ENCODE peak calls at places on chromosomes 3 and 15, in nine cellular contexts. U is neural progenitor cell, H is SK-N-SH, I is GM23248, D is PC-3, S is OCI-LY7, P is MM.1S, J is GM23338, K is HCT116. G is an unnamed sample.
A peak's percentile ranks its signal among the peaks of the same experiment; 100 is the strongest.

GRCh38 chr15:72307036-72307435 is 12.9 kb downstream of the CELF6 start:
- DNase-seq in U (no peak), H (no peak), I (no peak), D (no peak), S (no peak), P (no peak), J (no peak), K (no peak), G (no peak)

GRCh38 chr15:77413687-77414349 is 6.1 kb downstream of the PEAK1 start:
- DNase-seq in U (no peak), H (no peak), I (no peak), D (no peak), S (no peak), P (no peak), J (no peak), K (no peak), G (no peak)

GRCh38 chr3:76107935-76108570 is 322.7 kb upstream of the ZNF717 start:
- DNase-seq in U (peak; percentile 24), H (peak; percentile 48), I (peak; percentile 71), D (peak; percentile 72), S (peak; percentile 14), P (peak; percentile 40), J (peak; percentile 70), K (peak; percentile 0), G (peak; percentile 42)

GRCh38 chr15:101062471-101063171 is 143.5 kb downstream of the LRRK1 start:
- DNase-seq in U (no peak), H (no peak), I (no peak), D (no peak), S (peak; percentile 88), P (no peak), J (peak; percentile 54), K (no peak), G (no peak)

GRCh38 chr15:39792025-39792893 is 9.6 kb upstream of the FSIP1 start:
- DNase-seq in U (no peak), H (no peak), I (no peak), D (peak; percentile 57), S (no peak), P (no peak), J (no peak), K (no peak), G (no peak)

GRCh38 chr15:29103825-29104565 is 165.6 kb downstream of the NSMCE3 start:
- DNase-seq in U (peak; percentile 95), H (no peak), I (peak; percentile 90), D (peak; percentile 43), S (peak; percentile 41), P (no peak), J (peak; percentile 93), K (peak; percentile 33), G (peak; percentile 91)

GRCh38 chr15:24856397-24857093 is 98.2 kb upstream of the SNRPN start:
- DNase-seq in U (peak; percentile 96), H (peak; percentile 52), I (no peak), D (no peak), S (no peak), P (no peak), J (peak; percentile 97), K (no peak), G (peak; percentile 88)

GRCh38 chr3:4432233-4432632 is 34.8 kb downstream of the SUMF1 start:
- DNase-seq in U (no peak), H (no peak), I (no peak), D (no peak), S (no peak), P (no peak), J (no peak), K (no peak), G (no peak)

GRCh38 chr3:149273096-149273751 is 51.6 kb upstream of the CP start:
- DNase-seq in U (peak; percentile 82), H (peak; percentile 63), I (peak; percentile 93), D (peak; percentile 94), S (peak; percentile 86), P (peak; percentile 81), J (peak; percentile 93), K (peak; percentile 86), G (peak; percentile 88)

GRCh38 chr15:58766290-58766689 is 4.8 kb upstream of the MINDY2 start:
- DNase-seq in U (no peak), H (no peak), I (no peak), D (no peak), S (no peak), P (no peak), J (no peak), K (no peak), G (no peak)

GRCh38 chr15:35530698-35531097 is 15.3 kb downstream of the DPH6 start:
- DNase-seq in U (no peak), H (no peak), I (no peak), D (no peak), S (no peak), P (no peak), J (no peak), K (no peak), G (no peak)

GRCh38 chr3:171258316-171258715 is 201.9 kb downstream of the TNIK start:
- DNase-seq in U (no peak), H (no peak), I (peak; percentile 28), D (no peak), S (no peak), P (no peak), J (peak; percentile 15), K (peak; percentile 56), G (no peak)

GRCh38 chr3:38582316-38582715 is 67.2 kb downstream of the SCN5A start:
- DNase-seq in U (no peak), H (no peak), I (no peak), D (no peak), S (no peak), P (no peak), J (no peak), K (no peak), G (no peak)

DNA sequence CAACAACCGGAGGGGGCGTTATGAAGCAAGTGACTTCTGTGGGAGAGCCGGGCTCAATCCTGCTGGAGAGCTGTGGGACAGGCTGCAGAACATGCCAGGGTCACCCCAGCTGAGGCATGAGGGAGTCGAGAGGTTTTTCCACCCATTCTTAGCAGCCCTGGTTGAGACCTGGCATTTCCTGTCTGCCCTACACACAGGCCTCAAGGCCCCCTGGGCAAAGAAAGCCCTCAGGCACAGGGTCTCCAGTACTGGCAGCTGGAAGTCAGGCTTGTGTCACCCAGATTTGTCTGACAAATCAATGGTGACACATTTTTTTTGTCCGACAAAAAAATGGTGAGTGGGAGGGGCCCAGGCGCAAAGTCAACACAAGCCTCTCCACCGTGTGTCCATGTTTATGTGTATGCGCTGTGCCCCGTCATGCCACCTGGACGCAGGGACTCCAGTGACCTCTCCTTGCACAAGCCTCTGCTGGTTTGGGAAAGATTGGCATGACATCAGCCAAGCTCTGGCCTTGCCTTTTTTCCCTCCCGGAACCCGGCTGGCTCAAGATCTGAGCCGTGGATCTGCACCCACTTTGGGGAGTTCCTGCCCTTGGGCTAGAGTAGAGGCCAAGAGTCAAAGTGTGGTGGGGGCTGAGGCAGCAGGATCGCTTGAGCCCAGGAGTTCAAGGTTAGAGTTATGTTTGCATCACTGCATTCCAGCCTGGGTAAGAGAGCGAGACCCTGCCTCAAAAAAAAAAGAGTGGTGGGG is 20.8 kb upstream of the ALAS1 start:
- DNase-seq in U (no peak), H (peak; percentile 28), I (no peak), D (no peak), S (no peak), P (no peak), J (peak; percentile 32), K (no peak), G (no peak)
- TF ChIP-seq EZH2phosphoT487 in U (no peak), H (no peak), I (no peak), D (no peak), S (no peak), P (no peak), J (no peak), K (no peak), G (no peak)

DNA sequence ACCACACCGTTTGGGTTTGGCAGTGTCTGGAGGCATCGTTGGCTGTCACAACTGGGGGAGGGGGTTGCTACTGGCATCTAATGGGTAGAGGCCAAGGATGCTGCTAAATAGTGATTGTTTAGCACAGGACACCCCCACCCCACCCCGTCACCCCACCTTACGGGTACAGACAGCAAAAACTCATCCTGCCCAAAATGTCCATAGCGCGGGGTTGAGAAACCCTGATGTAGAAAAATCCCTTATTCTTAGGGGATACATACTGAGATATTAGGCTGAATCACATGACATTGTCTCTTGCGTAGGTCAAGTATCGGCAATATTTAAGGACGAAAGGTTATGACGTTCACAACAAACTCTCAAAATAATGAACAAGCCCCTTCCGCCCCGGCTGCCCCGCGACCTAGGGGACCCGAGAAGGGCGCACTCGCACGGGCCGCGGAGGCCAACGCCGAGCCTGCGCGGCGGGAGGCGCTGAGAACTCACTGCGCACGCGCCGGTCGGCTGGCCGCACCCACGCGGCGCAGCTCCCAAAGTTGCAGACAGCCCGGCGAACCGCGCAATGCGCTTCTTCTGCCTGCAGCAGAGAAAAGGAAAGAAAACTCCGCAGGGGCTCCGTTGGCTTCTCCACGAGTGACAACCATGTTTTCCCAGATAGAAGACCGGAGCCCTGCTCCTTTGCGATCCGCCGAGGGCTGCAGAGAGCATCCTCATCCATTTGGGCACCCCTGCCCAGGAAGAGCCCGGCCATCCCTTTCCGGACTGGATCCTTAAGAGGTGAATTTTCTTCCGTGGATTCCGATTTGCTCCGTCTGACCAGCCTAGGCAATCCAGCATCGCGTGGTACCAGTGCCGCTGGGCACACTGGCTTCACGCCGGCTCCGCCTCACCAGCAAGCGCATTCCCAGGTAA is 136.8 kb upstream of the CCDC54 start:
- DNase-seq in U (peak; percentile 87), H (peak; percentile 89), I (peak; percentile 93), D (peak; percentile 77), S (peak; percentile 85), P (peak; percentile 82), J (peak; percentile 71), K (peak; percentile 47), G (peak; percentile 88)
- TF ChIP-seq EZH2phosphoT487 in U (peak; percentile 49), H (no peak), I (no peak), D (no peak), S (no peak), P (no peak), J (no peak), K (no peak), G (no peak)

GRCh38 chr3:10447527-10448260 is 57.7 kb downstream of the ATP2B2 start:
- DNase-seq in U (no peak), H (no peak), I (no peak), D (no peak), S (no peak), P (no peak), J (no peak), K (no peak), G (no peak)

GRCh38 chr3:10443791-10444429 is 61.5 kb downstream of the ATP2B2 start:
- DNase-seq in U (no peak), H (no peak), I (no peak), D (no peak), S (no peak), P (no peak), J (no peak), K (no peak), G (no peak)

GRCh38 chr3:10447110-10447509 is 58.3 kb downstream of the ATP2B2 start:
- DNase-seq in U (no peak), H (no peak), I (no peak), D (no peak), S (no peak), P (no peak), J (no peak), K (no peak), G (no peak)

GRCh38 chr3:10444511-10444910 is 60.9 kb downstream of the ATP2B2 start:
- DNase-seq in U (no peak), H (no peak), I (no peak), D (no peak), S (peak; percentile 31), P (no peak), J (no peak), K (no peak), G (no peak)

GRCh38 chr3:10445561-10445960 is 59.8 kb downstream of the ATP2B2 start:
- DNase-seq in U (no peak), H (no peak), I (peak; percentile 29), D (peak; percentile 4), S (no peak), P (no peak), J (no peak), K (no peak), G (no peak)
- TF ChIP-seq EZH2phosphoT487 in U (no peak), H (no peak), I (no peak), D (no peak), S (no peak), P (no peak), J (no peak), K (no peak), G (no peak)

GRCh38 chr3:99339222-99339621 is 299.2 kb upstream of the COL8A1 start:
- DNase-seq in U (no peak), H (no peak), I (no peak), D (no peak), S (no peak), P (no peak), J (no peak), K (no peak), G (no peak)
- TF ChIP-seq EZH2phosphoT487 in U (no peak), H (no peak), I (no peak), D (no peak), S (no peak), P (no peak), J (no peak), K (no peak), G (no peak)

G was measured in hepatocyte.